ENCODE peak calls at places on chromosome 14, in seven cellular contexts. R is cardiac muscle cell; L is esophagus squamous epithelium; W is stomach; A is CD8-positive, alpha-beta T cell; O is aorta; K is psoas muscle. X is an unnamed sample.

GRCh38 chr14:91323671-91324605 is 79.4 kb upstream of the GPR68 start:
- DNase-seq in R (peak; percentile 64), L (peak; percentile 55), W (peak; percentile 90), A (peak; percentile 96), O (peak; percentile 91), K (peak; percentile 83), X (peak; percentile 81)

GRCh38 chr14:74955229-74955999 is at the start of gene PGF:
- DNase-seq in R (peak; percentile 84), L (no peak), W (peak; percentile 74), A (no peak), O (peak; percentile 83), K (peak; percentile 73), X (peak; percentile 59)

GRCh38 chr14:68208218-68208617 is 388.6 kb downstream of the RAD51B start:
- DNase-seq in R (no peak), L (no peak), W (no peak), A (no peak), O (no peak), K (no peak), X (no peak)

GRCh38 chr14:24139272-24139934 is 2.0 kb downstream of the EMC9 start:
- DNase-seq in R (no peak), L (no peak), W (no peak), A (no peak), O (peak; percentile 41), K (no peak), X (no peak)

GRCh38 chr14:52366796-52367315 is 52.7 kb downstream of the PTGER2 start:
- DNase-seq in R (no peak), L (no peak), W (no peak), A (no peak), O (no peak), K (no peak), X (no peak)

GRCh38 chr14:36683083-36683724 is 21.5 kb downstream of the PAX9 start:
- DNase-seq in R (no peak), L (no peak), W (no peak), A (no peak), O (no peak), K (no peak), X (no peak)

GRCh38 chr14:61188936-61189808 is 92.0 kb downstream of the TMEM30B start:
- DNase-seq in R (peak; percentile 67), L (no peak), W (peak; percentile 63), A (no peak), O (peak; percentile 80), K (peak; percentile 76), X (peak; percentile 82)

GRCh38 chr14:104795781-104796681 is 483 bp upstream of the AKT1 start:
- DNase-seq in R (peak; percentile 72), L (no peak), W (peak; percentile 68), A (peak; percentile 78), O (peak; percentile 74), K (peak; percentile 70), X (no peak)

GRCh38 chr14:90040411-90040810 is 21.4 kb upstream of the KCNK13 start:
- DNase-seq in R (no peak), L (no peak), W (no peak), A (no peak), O (no peak), K (no peak), X (no peak)

GRCh38 chr14:74980746-74981661 is 21.7 kb upstream of the EIF2B2 start:
- DNase-seq in R (peak; percentile 33), L (no peak), W (no peak), A (no peak), O (peak; percentile 93), K (peak; percentile 59), X (no peak)

GRCh38 chr14:61296707-61297502 is 15.8 kb upstream of the TMEM30B start:
- DNase-seq in R (peak; percentile 54), L (no peak), W (no peak), A (no peak), O (no peak), K (no peak), X (no peak)

GRCh38 chr14:105082703-105083102 is 17.5 kb upstream of the GPR132 start:
- DNase-seq in R (no peak), L (no peak), W (no peak), A (no peak), O (no peak), K (no peak), X (no peak)

GRCh38 chr14:21852061-21852664 is 178.5 kb upstream of the OR4E1 start:
- DNase-seq in R (peak; percentile 71), L (no peak), W (peak; percentile 57), A (peak; percentile 82), O (no peak), K (no peak), X (no peak)

GRCh38 chr14:29637406-29637805 is 290.2 kb downstream of the PRKD1 start:
- DNase-seq in R (no peak), L (no peak), W (peak; percentile 83), A (no peak), O (peak; percentile 59), K (no peak), X (peak; percentile 88)

GRCh38 chr14:24145219-24145618 is 1.2 kb downstream of the PSME2 start:
- DNase-seq in R (no peak), L (no peak), W (no peak), A (no peak), O (no peak), K (no peak), X (no peak)

GRCh38 chr14:23137221-23138172 is 18.4 kb upstream of the CEBPE start:
- DNase-seq in R (no peak), L (no peak), W (peak; percentile 71), A (no peak), O (no peak), K (no peak), X (no peak)

GRCh38 chr14:26281280-26281998 is 316.4 kb downstream of the NOVA1 start:
- DNase-seq in R (peak; percentile 43), L (no peak), W (no peak), A (no peak), O (no peak), K (no peak), X (no peak)

GRCh38 chr14:34069854-34070582 is 119.1 kb upstream of the EGLN3 start:
- DNase-seq in R (no peak), L (no peak), W (no peak), A (no peak), O (no peak), K (no peak), X (no peak)

GRCh38 chr14:55249423-55249822 is 21.8 kb upstream of the FBXO34 start:
- DNase-seq in R (no peak), L (no peak), W (no peak), A (no peak), O (no peak), K (no peak), X (no peak)

GRCh38 chr14:38255673-38256357 is at the start of gene CLEC14A:
- DNase-seq in R (peak; percentile 5), L (no peak), W (no peak), A (peak; percentile 49), O (peak; percentile 51), K (peak; percentile 77), X (peak; percentile 61)

GRCh38 chr14:38255408-38255672 is 553 bp downstream of the CLEC14A start:
- DNase-seq in R (no peak), L (no peak), W (no peak), A (no peak), O (peak; percentile 28), K (no peak), X (no peak)

GRCh38 chr14:38254565-38255407 is 1.1 kb downstream of the CLEC14A start:
- DNase-seq in R (peak; percentile 56), L (no peak), W (peak; percentile 41), A (no peak), O (peak; percentile 42), K (peak; percentile 14), X (no peak)

GRCh38 chr14:38257500-38257899 is 1.6 kb upstream of the CLEC14A start:
- DNase-seq in R (no peak), L (no peak), W (no peak), A (no peak), O (no peak), K (no peak), X (no peak)

GRCh38 chr14:38256358-38256840 is 506 bp upstream of the CLEC14A start:
- DNase-seq in R (no peak), L (no peak), W (no peak), A (no peak), O (no peak), K (no peak), X (no peak)
- H3K4me3 ChIP-seq in R (no peak overlapping the region), L (peak overlapping the region; percentile 67), W (peak overlapping the region; percentile 53), A (peak overlapping the region; percentile 54), O (no peak overlapping the region), K (peak overlapping the region; percentile 69), X (no peak overlapping the region)

GRCh38 chr14:95307402-95308041 is 12.2 kb downstream of the CLMN start:
- DNase-seq in R (peak; percentile 52), L (no peak), W (peak; percentile 52), A (no peak), O (no peak), K (no peak), X (no peak)

GRCh38 chr14:95308073-95308472 is 11.6 kb downstream of the CLMN start:
- DNase-seq in R (no peak), L (no peak), W (no peak), A (no peak), O (no peak), K (no peak), X (no peak)

GRCh38 chr14:95311752-95312151 is 8.0 kb downstream of the CLMN start:
- DNase-seq in R (no peak), L (no peak), W (no peak), A (no peak), O (peak; percentile 77), K (no peak), X (no peak)

GRCh38 chr14:95310635-95311380 is 8.9 kb downstream of the CLMN start:
- DNase-seq in R (no peak), L (no peak), W (no peak), A (no peak), O (no peak), K (no peak), X (no peak)

DNA sequence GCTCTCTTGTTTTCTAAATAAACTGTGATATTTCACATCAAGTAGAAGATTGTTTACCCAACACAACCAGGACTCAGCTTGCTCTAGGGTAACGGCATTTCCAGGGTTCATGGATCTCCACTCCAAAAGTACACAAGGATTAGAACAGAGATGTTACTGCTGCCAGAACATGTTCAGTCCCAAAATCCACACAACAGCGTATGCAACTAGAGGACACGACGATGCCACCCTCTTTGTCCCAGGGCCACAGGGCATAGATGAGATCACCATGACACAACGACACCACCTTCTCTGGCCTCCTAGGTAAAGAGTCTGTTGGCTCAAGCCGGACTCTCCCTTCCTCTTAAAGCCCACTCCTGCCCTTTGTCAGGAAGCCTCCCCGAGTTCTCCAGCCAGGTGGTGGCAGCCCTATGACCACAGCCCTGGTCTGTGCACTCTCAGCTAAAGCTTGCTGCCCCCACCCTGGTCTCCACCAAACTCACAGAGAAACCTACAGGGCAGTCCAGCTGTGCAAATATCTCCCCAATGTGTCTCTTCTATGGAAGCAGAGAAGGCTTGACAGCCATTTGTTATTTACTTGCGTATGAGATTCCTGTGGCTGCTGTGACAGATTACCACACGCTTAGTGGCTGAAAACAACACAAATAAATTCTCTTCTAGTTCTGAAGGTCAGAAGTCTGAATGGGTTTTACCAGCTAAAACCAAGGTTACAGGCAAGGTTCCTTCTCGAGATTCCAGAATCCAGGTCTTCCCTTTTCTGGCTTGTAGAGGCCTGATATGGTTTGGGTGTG is 10.3 kb downstream of the CLMN start:
- DNase-seq in R (no peak), L (no peak), W (no peak), A (no peak), O (no peak), K (no peak), X (no peak)
- H3K4me1 ChIP-seq in R (peaks cover 13% of the 10 kb centered on the region), L (peaks cover 9% of the 10 kb centered on the region), W (peaks cover 19% of the 10 kb centered on the region), A (no peaks in the 10 kb centered on the region), O (no peaks in the 10 kb centered on the region), K (peaks cover 3% of the 10 kb centered on the region), X (peaks cover 26% of the 10 kb centered on the region)

GRCh38 chr14:88478931-88479330 is 75.9 kb downstream of the PTPN21 start:
- DNase-seq in R (no peak), L (no peak), W (no peak), A (no peak), O (peak; percentile 46), K (no peak), X (no peak)
- H3K36me3 ChIP-seq in R (peaks cover 13% of the 10 kb centered on the region), L (peaks cover 17% of the 10 kb centered on the region), W (peaks cover 24% of the 10 kb centered on the region), A (no peaks in the 10 kb centered on the region), O (peaks cover under 1% of the 10 kb centered on the region), K (peaks cover 79% of the 10 kb centered on the region), X (no peaks in the 10 kb centered on the region)

GRCh38 chr14:103073876-103074698 is 9.9 kb upstream of the LBHD2 start:
- DNase-seq in R (no peak), L (no peak), W (no peak), A (no peak), O (peak; percentile 49), K (no peak), X (peak; percentile 67)
- H3K4me3 ChIP-seq in R (no peak overlapping the region), L (no peak overlapping the region), W (no peak overlapping the region), A (no peak overlapping the region), O (no peak overlapping the region), K (no peak overlapping the region), X (no peak overlapping the region)